ENCODE peak calls at places on chromosomes 5 and 9, in five cellular contexts. K is HCT116, S is K562, L is SK-N-SH, A is HepG2. G is an unnamed sample.

GRCh38 chr9:80061940-80062339 is 490.2 kb downstream of the TLE4 start:
- DNase-seq in K (no peak), S (no peak), L (no peak), A (no peak), G (no peak)

GRCh38 chr9:92550765-92551164 is 15.0 kb upstream of the ECM2 start:
- DNase-seq in K (no peak), S (no peak), L (no peak), A (no peak), G (no peak)

GRCh38 chr5:15539951-15540350 is 40.0 kb downstream of the FBXL7 start:
- DNase-seq in K (no peak), S (no peak), L (no peak), A (no peak), G (no peak)

GRCh38 chr5:119896851-119897536 is 267.6 kb downstream of the FAM170A start:
- DNase-seq in K (no peak), S (no peak), L (no peak), A (no peak), G (no peak)

GRCh38 chr5:10420926-10421325 is 20.8 kb upstream of the ROPN1L start:
- DNase-seq in K (no peak), S (no peak), L (no peak), A (no peak), G (no peak)

GRCh38 chr9:4922101-4922500 is 63.0 kb upstream of the JAK2 start:
- DNase-seq in K (no peak), S (no peak), L (no peak), A (no peak), G (no peak)

GRCh38 chr9:79799691-79800345 is 228.1 kb downstream of the TLE4 start:
- DNase-seq in K (no peak), S (no peak), L (no peak), A (peak; percentile 13), G (no peak)

GRCh38 chr9:32426278-32426939 is 42.0 kb downstream of the ACO1 start:
- DNase-seq in K (no peak), S (no peak), L (no peak), A (peak; percentile 92), G (no peak)

GRCh38 chr5:641331-641765 is 29.2 kb downstream of the CEP72 start:
- DNase-seq in K (no peak), S (no peak), L (no peak), A (no peak), G (no peak)

GRCh38 chr5:132183723-132184122 is 43.9 kb downstream of the P4HA2 start:
- DNase-seq in K (no peak), S (no peak), L (no peak), A (no peak), G (no peak)

GRCh38 chr9:130122465-130122864 is 49.7 kb upstream of the NCS1 start:
- DNase-seq in K (no peak), S (no peak), L (no peak), A (no peak), G (no peak)

GRCh38 chr9:80025131-80025530 is 453.4 kb downstream of the TLE4 start:
- DNase-seq in K (no peak), S (no peak), L (no peak), A (no peak), G (no peak)

GRCh38 chr5:74126294-74126693 is 500.3 kb downstream of the ARHGEF28 start:
- DNase-seq in K (no peak), S (no peak), L (no peak), A (no peak), G (no peak)

GRCh38 chr9:129520082-129520481 is 100.8 kb downstream of the C9orf50 start:
- DNase-seq in K (no peak), S (no peak), L (no peak), A (no peak), G (no peak)

DNA sequence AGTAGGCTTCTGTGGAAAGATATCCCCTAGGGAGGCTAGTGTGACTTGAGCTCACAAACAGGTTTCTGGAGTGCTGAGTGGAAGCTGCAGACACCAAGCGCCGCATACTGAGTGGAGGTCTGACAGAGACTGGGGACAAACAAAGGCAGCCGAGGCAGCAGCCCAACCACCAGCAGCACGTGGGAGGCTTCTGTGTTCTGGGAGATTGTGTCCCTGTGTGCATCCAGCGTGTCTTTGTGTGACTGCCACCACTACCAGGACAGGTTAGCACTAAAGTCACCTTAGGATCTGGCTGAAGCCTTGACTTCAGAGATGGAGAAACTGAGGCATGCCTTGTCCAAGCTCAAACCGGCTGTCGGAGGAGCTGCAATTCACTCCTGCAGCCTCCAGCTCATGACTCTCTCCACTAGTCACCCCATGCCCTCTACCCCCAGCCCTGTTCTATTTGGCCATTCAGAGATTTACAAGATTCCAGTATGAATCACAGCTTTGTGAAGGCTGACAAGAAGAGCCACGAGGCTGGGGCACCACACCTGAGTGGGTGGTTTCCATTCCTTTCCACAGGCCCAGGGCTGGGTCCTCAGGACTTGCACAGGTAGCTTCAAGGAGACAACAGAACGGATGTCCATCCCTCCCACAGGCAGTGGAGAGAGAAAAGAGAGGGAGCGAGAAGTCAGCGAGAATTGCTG is 69.4 kb downstream of the SHB start:
- DNase-seq in K (no peak), S (no peak), L (no peak), A (no peak), G (no peak)
- TF ChIP-seq JUND in K (no peak), S (no peak), L (no peak), A (no peak), G (no peak)

GRCh38 chr9:88476491-88477271 is 58.3 kb upstream of the NXNL2 start:
- DNase-seq in K (no peak), S (no peak), L (no peak), A (no peak), G (no peak)
- TF ChIP-seq JUND in K (no peak), S (no peak), L (no peak), A (no peak), G (no peak)

GRCh38 chr5:97243352-97243751 is 60.3 kb upstream of the RIOK2 start:
- DNase-seq in K (no peak), S (no peak), L (no peak), A (peak; percentile 2), G (no peak)

GRCh38 chr5:97242351-97242750 is 59.3 kb upstream of the RIOK2 start:
- DNase-seq in K (no peak), S (no peak), L (no peak), A (no peak), G (no peak)

GRCh38 chr5:97250113-97250512 is 67.1 kb upstream of the RIOK2 start:
- DNase-seq in K (no peak), S (no peak), L (no peak), A (no peak), G (no peak)

GRCh38 chr5:97245371-97245770 is 62.3 kb upstream of the RIOK2 start:
- DNase-seq in K (no peak), S (no peak), L (no peak), A (no peak), G (no peak)
- TF ChIP-seq JUND in K (no peak), S (no peak), L (no peak), A (no peak), G (no peak)

GRCh38 chr5:93787598-93787997 is 46.2 kb upstream of the POU5F2 start:
- DNase-seq in K (no peak), S (no peak), L (no peak), A (no peak), G (no peak)
- TF ChIP-seq JUND in K (no peak), S (no peak), L (no peak), A (no peak), G (no peak)

G was measured in T47D.